ENCODE peak calls at places on chromosomes 16 and 17, in five cellular contexts. K is WTC11, S is GM12878, X is K562, R is HepG2. F is an unnamed sample.

GRCh38 chr16:85430523-85431381 is 182.4 kb upstream of the GSE1 start:
- DNase-seq in K (peak; percentile 23), S (no peak), X (no peak), R (no peak), F (no peak)

GRCh38 chr16:49474741-49475140 is 101.1 kb downstream of the C16orf78 start:
- DNase-seq in K (peak; percentile 8), S (no peak), X (no peak), R (no peak), F (no peak)

GRCh38 chr17:55710829-55711496 is 11.7 kb downstream of the TMEM100 start:
- DNase-seq in K (no peak), S (no peak), X (no peak), R (no peak), F (no peak)

GRCh38 chr17:249236-249993 is 68.0 kb upstream of the DOC2B start:
- DNase-seq in K (peak; percentile 4), S (no peak), X (no peak), R (no peak), F (no peak)

GRCh38 chr17:55238931-55239297 is 25.8 kb upstream of the HLF start:
- DNase-seq in K (peak; percentile 36), S (no peak), X (peak; percentile 41), R (peak; percentile 44), F (peak; percentile 49)

GRCh38 chr17:79304907-79305306 is 230.3 kb downstream of the ENGASE start:
- DNase-seq in K (peak; percentile 59), S (no peak), X (no peak), R (no peak), F (no peak)

GRCh38 chr17:223723-224471 is 42.4 kb upstream of the DOC2B start:
- DNase-seq in K (peak; percentile 6), S (no peak), X (no peak), R (no peak), F (no peak)

GRCh38 chr16:20430948-20431347 is 20.4 kb upstream of the ACSM2A start:
- DNase-seq in K (no peak), S (no peak), X (no peak), R (no peak), F (no peak)

GRCh38 chr16:77850637-77851330 is 62.4 kb downstream of the VAT1L start:
- DNase-seq in K (no peak), S (no peak), X (no peak), R (no peak), F (no peak)

GRCh38 chr16:4609200-4610010 is 5.3 kb downstream of the UBALD1 start:
- DNase-seq in K (no peak), S (no peak), X (no peak), R (no peak), F (no peak)

GRCh38 chr17:73719588-73720071 is 75.4 kb upstream of the SDK2 start:
- DNase-seq in K (no peak), S (no peak), X (no peak), R (peak; percentile 65), F (no peak)

GRCh38 chr17:4725646-4726300 is 5.5 kb upstream of the MED11 start:
- DNase-seq in K (no peak), S (no peak), X (no peak), R (no peak), F (no peak)

GRCh38 chr17:45294506-45294905 is 22.3 kb downstream of the MAP3K14 start:
- DNase-seq in K (no peak), S (no peak), X (no peak), R (no peak), F (no peak)

GRCh38 chr16:84329849-84330684 is 35.4 kb downstream of the WFDC1 start:
- DNase-seq in K (no peak), S (no peak), X (no peak), R (no peak), F (no peak)

GRCh38 chr17:38870259-38871165 is 654 bp downstream of the LASP1 start:
- DNase-seq in K (peak; percentile 65), S (no peak), X (peak; percentile 86), R (peak; percentile 40), F (peak; percentile 68)

GRCh38 chr17:21419299-21420239 is 43.4 kb downstream of the KCNJ12 start:
- DNase-seq in K (peak; percentile 19), S (no peak), X (no peak), R (no peak), F (no peak)

GRCh38 chr17:4008496-4009163 is 44.4 kb upstream of the ATP2A3 start:
- DNase-seq in K (no peak), S (no peak), X (no peak), R (no peak), F (no peak)

GRCh38 chr17:694239-694638 is 20.4 kb downstream of the VPS53 start:
- DNase-seq in K (no peak), S (no peak), X (no peak), R (no peak), F (peak; percentile 89)

GRCh38 chr16:4383591-4384495 is 12.2 kb downstream of the VASN start:
- DNase-seq in K (no peak), S (no peak), X (no peak), R (no peak), F (no peak)

GRCh38 chr16:86604436-86605220 is 26.3 kb downstream of the FOXL1 start:
- DNase-seq in K (no peak), S (no peak), X (peak; percentile 40), R (no peak), F (no peak)

GRCh38 chr17:28950017-28950751 is 1.1 kb downstream of the PHF12 start:
- DNase-seq in K (peak; percentile 66), S (no peak), X (peak; percentile 34), R (peak; percentile 25), F (peak; percentile 48)

DNA sequence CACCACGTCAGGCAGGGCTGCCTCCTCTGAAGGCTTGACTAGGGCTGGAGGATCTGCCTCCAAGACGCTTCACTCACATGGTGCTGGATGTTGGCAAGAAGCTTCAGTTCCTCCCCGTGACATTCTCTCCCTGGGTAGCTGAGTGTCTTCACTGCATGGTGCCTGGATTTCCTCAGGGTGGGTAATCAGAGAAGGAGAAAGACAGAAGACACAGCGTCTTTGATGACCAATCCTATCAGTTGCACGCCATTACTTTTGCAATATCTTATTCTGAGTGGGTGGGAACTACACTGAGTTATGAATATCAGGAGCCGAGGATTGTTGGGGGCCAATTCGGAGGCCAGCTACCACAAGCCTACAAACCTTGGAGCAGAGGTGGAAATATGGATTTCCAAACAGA is 139.7 kb downstream of the SHISA6 start:
- DNase-seq in K (no peak), S (no peak), X (no peak), R (no peak), F (no peak)
- TF ChIP-seq ESRRA in K (no peak), S (no peak), X (no peak), R (no peak), F (no peak)

DNA sequence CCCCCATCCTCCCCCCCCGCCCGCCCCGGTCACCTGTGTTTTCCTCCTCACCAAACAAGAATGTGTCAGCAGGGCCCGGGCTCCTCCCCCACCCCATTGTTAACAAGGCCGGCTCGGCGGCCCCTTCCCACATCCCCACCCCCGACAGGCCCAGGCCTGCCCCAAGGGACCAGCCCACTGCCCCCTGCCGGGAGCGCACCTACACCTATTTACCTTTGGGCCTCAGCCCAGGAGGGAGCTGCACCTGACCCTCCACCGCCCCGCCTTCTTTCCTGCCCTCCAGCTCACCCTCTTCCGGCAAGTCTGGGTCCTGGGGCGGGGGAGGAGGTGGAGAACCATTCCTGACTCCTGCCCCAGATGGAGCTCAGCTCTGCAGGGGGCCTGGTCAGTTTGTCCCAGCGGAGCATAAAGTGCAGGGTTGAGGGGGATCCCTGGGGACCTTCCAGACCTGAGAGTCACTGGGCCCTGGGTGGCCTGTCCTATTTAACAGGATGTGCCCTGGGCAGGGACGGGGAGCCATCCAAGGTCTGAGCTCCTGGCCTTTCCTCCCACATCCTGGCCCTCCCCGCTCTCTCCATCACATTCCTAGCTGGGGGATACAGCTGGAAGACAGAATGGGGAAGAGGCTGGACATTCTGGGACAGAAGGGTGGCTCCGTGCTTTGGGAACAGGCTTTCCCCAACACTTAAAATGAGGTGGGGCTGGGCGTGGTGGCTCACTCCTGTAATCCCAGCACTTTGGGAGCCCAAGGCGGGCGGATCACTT is 8.3 kb downstream of the FOXJ1 start:
- DNase-seq in K (peak; percentile 83), S (no peak), X (no peak), R (peak; percentile 79), F (no peak)
- TF ChIP-seq ESRRA in K (no peak), S (no peak), X (no peak), R (no peak), F (no peak)

DNA sequence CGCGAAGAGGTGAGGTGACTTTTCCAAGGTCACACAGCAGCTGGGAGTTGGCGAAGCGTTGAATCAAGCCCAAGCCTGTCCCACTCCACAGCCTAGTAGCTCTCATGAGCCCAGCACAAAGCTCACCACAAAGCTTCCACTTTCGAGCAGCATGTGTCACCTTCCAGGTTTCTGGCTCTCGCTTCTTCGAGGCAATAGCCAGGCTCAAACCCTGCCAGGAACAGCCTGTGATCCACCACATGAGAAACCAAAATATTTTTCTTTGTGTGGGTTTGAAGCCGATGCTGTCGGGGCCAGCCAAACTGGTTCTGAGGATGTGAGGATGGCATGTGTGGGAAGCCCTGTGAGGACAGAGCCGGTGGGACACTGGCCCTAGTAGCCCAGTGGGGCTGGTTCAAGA is 68.1 kb downstream of the COG7 start:
- DNase-seq in K (no peak), S (no peak), X (no peak), R (no peak), F (no peak)
- TF ChIP-seq ESRRA in K (no peak), S (no peak), X (no peak), R (no peak), F (no peak)

GRCh38 chr16:11058820-11059219 is 114.5 kb downstream of the CLEC16A start:
- DNase-seq in K (no peak), S (no peak), X (no peak), R (no peak), F (no peak)

GRCh38 chr16:11057696-11058345 is 113.5 kb downstream of the CLEC16A start:
- DNase-seq in K (no peak), S (no peak), X (no peak), R (no peak), F (no peak)

GRCh38 chr16:11056989-11057645 is 112.8 kb downstream of the CLEC16A start:
- DNase-seq in K (no peak), S (no peak), X (no peak), R (no peak), F (no peak)

GRCh38 chr16:11053916-11054460 is 109.6 kb downstream of the CLEC16A start:
- DNase-seq in K (no peak), S (no peak), X (no peak), R (no peak), F (no peak)

GRCh38 chr16:11056090-11056988 is 112.0 kb downstream of the CLEC16A start:
- DNase-seq in K (no peak), S (no peak), X (no peak), R (peak; percentile 44), F (no peak)
- TF ChIP-seq ESRRA in K (no peak), S (no peak), X (no peak), R (no peak), F (no peak)

GRCh38 chr16:89973235-89973634 is 24.7 kb downstream of the DEF8 start:
- DNase-seq in K (no peak), S (no peak), X (no peak), R (no peak), F (no peak)

GRCh38 chr16:89971495-89972243 is 23.1 kb downstream of the DEF8 start:
- DNase-seq in K (peak; percentile 25), S (no peak), X (peak; percentile 44), R (no peak), F (no peak)

GRCh38 chr16:89972244-89973234 is 24.0 kb downstream of the DEF8 start:
- DNase-seq in K (peak; percentile 88), S (no peak), X (peak; percentile 100), R (peak; percentile 92), F (peak; percentile 99)

GRCh38 chr16:89973654-89974335 is 25.2 kb downstream of the DEF8 start:
- DNase-seq in K (no peak), S (no peak), X (no peak), R (peak; percentile 84), F (no peak)

GRCh38 chr16:89970011-89970410 is 21.5 kb downstream of the DEF8 start:
- DNase-seq in K (no peak), S (no peak), X (no peak), R (no peak), F (no peak)
- TF ChIP-seq ESRRA in K (no peak), S (no peak), X (no peak), R (no peak), F (no peak)

F was measured in A549.